ENCODE peak calls at places on chromosomes 6 and 20, in eight cellular contexts. One of them, this sample, is unnamed.

GRCh38 chr20:32914031-32914430 is 55.3 kb downstream of the EFCAB8 start:
- DNase-seq in SW 1271: no peak
- DNase-seq in ELR: no peak
- DNase-seq in DMS153: no peak
- DNase-seq in osteocyte: peak; percentile 62
- DNase-seq in AG08396: no peak
- DNase-seq in amniotic epithelial cell: no peak
- DNase-seq in naive thymus-derived CD4-positive, alpha-beta T cell: no peak
- DNase-seq in this sample: no peak

GRCh38 chr6:158125271-158125670 is 42.8 kb downstream of the SERAC1 start:
- DNase-seq in osteocyte: no peak
- DNase-seq in naive thymus-derived CD4-positive, alpha-beta T cell: no peak
- DNase-seq in ELR: no peak
- DNase-seq in DMS153: no peak
- DNase-seq in SW 1271: no peak
- DNase-seq in AG08396: no peak
- DNase-seq in amniotic epithelial cell: no peak
- DNase-seq in this sample: no peak

GRCh38 chr6:34736838-34737237 is 20.5 kb upstream of the SNRPC start:
- DNase-seq in DMS153: no peak
- DNase-seq in amniotic epithelial cell: no peak
- DNase-seq in AG08396: no peak
- DNase-seq in naive thymus-derived CD4-positive, alpha-beta T cell: no peak
- DNase-seq in SW 1271: no peak
- DNase-seq in ELR: no peak
- DNase-seq in osteocyte: no peak
- DNase-seq in this sample: no peak

GRCh38 chr6:41462980-41463930 is 82.9 kb upstream of the FOXP4 start:
- DNase-seq in osteocyte: no peak
- DNase-seq in AG08396: peak; percentile 82
- DNase-seq in amniotic epithelial cell: peak; percentile 69
- DNase-seq in ELR: peak; percentile 71
- DNase-seq in SW 1271: peak; percentile 17
- DNase-seq in naive thymus-derived CD4-positive, alpha-beta T cell: no peak
- DNase-seq in DMS153: no peak
- DNase-seq in this sample: no peak

GRCh38 chr6:85404497-85405174 is 45.2 kb upstream of the NT5E start:
- DNase-seq in amniotic epithelial cell: peak; percentile 95
- DNase-seq in naive thymus-derived CD4-positive, alpha-beta T cell: no peak
- DNase-seq in ELR: peak; percentile 99
- DNase-seq in AG08396: peak; percentile 72
- DNase-seq in DMS153: no peak
- DNase-seq in SW 1271: peak; percentile 72
- DNase-seq in osteocyte: no peak
- DNase-seq in this sample: no peak

GRCh38 chr20:8020314-8021079 is 936 bp upstream of the TMX4 start:
- DNase-seq in DMS153: peak; percentile 22
- DNase-seq in osteocyte: no peak
- DNase-seq in AG08396: no peak
- DNase-seq in amniotic epithelial cell: peak; percentile 62
- DNase-seq in ELR: peak; percentile 48
- DNase-seq in naive thymus-derived CD4-positive, alpha-beta T cell: peak; percentile 38
- DNase-seq in SW 1271: no peak
- DNase-seq in this sample: peak; percentile 66

GRCh38 chr6:23027281-23027680 is 457.9 kb downstream of the HDGFL1 start:
- DNase-seq in osteocyte: no peak
- DNase-seq in SW 1271: no peak
- DNase-seq in ELR: no peak
- DNase-seq in naive thymus-derived CD4-positive, alpha-beta T cell: no peak
- DNase-seq in AG08396: no peak
- DNase-seq in amniotic epithelial cell: no peak
- DNase-seq in DMS153: peak; percentile 60
- DNase-seq in this sample: no peak

GRCh38 chr20:4811661-4812181 is 90.0 kb downstream of the PRND start:
- DNase-seq in amniotic epithelial cell: no peak
- DNase-seq in osteocyte: no peak
- DNase-seq in AG08396: no peak
- DNase-seq in DMS153: no peak
- DNase-seq in SW 1271: no peak
- DNase-seq in naive thymus-derived CD4-positive, alpha-beta T cell: peak; percentile 81
- DNase-seq in ELR: no peak
- DNase-seq in this sample: peak; percentile 84

GRCh38 chr6:159118941-159119340 is 50.3 kb upstream of the FNDC1 start:
- DNase-seq in osteocyte: no peak
- DNase-seq in ELR: no peak
- DNase-seq in AG08396: no peak
- DNase-seq in DMS153: no peak
- DNase-seq in SW 1271: no peak
- DNase-seq in naive thymus-derived CD4-positive, alpha-beta T cell: no peak
- DNase-seq in amniotic epithelial cell: no peak
- DNase-seq in this sample: no peak

GRCh38 chr20:47063808-47064207 is 169.2 kb downstream of the EYA2 start:
- DNase-seq in DMS153: no peak
- DNase-seq in AG08396: no peak
- DNase-seq in amniotic epithelial cell: no peak
- DNase-seq in naive thymus-derived CD4-positive, alpha-beta T cell: no peak
- DNase-seq in SW 1271: no peak
- DNase-seq in ELR: no peak
- DNase-seq in osteocyte: no peak
- DNase-seq in this sample: no peak

GRCh38 chr6:157513004-157513603 is 132.1 kb downstream of the ZDHHC14 start:
- DNase-seq in SW 1271: no peak
- DNase-seq in naive thymus-derived CD4-positive, alpha-beta T cell: no peak
- DNase-seq in DMS153: no peak
- DNase-seq in ELR: no peak
- DNase-seq in amniotic epithelial cell: no peak
- DNase-seq in AG08396: no peak
- DNase-seq in osteocyte: no peak
- DNase-seq in this sample: no peak

GRCh38 chr6:115001726-115002436 is 659.1 kb upstream of the HS3ST5 start:
- DNase-seq in amniotic epithelial cell: no peak
- DNase-seq in AG08396: no peak
- DNase-seq in DMS153: no peak
- DNase-seq in SW 1271: no peak
- DNase-seq in osteocyte: no peak
- DNase-seq in naive thymus-derived CD4-positive, alpha-beta T cell: no peak
- DNase-seq in ELR: peak; percentile 10
- DNase-seq in this sample: no peak

GRCh38 chr6:157539900-157540752 is 159.1 kb downstream of the ZDHHC14 start:
- DNase-seq in osteocyte: no peak
- DNase-seq in AG08396: no peak
- DNase-seq in amniotic epithelial cell: no peak
- DNase-seq in naive thymus-derived CD4-positive, alpha-beta T cell: no peak
- DNase-seq in DMS153: no peak
- DNase-seq in ELR: no peak
- DNase-seq in SW 1271: no peak
- DNase-seq in this sample: no peak

GRCh38 chr6:73656501-73657145 is 2.8 kb upstream of the SLC17A5 start:
- DNase-seq in SW 1271: no peak
- DNase-seq in naive thymus-derived CD4-positive, alpha-beta T cell: no peak
- DNase-seq in osteocyte: no peak
- DNase-seq in AG08396: no peak
- DNase-seq in amniotic epithelial cell: no peak
- DNase-seq in ELR: no peak
- DNase-seq in DMS153: no peak
- DNase-seq in this sample: no peak

GRCh38 chr6:27592481-27593199 is 119.7 kb upstream of the ZNF184 start:
- DNase-seq in ELR: peak; percentile 92
- DNase-seq in DMS153: peak; percentile 18
- DNase-seq in osteocyte: no peak
- DNase-seq in AG08396: peak; percentile 70
- DNase-seq in naive thymus-derived CD4-positive, alpha-beta T cell: peak; percentile 16
- DNase-seq in amniotic epithelial cell: peak; percentile 78
- DNase-seq in SW 1271: peak; percentile 91
- DNase-seq in this sample: peak; percentile 9

GRCh38 chr20:7146552-7147219 is 379.2 kb downstream of the BMP2 start:
- DNase-seq in SW 1271: no peak
- DNase-seq in DMS153: no peak
- DNase-seq in osteocyte: no peak
- DNase-seq in naive thymus-derived CD4-positive, alpha-beta T cell: no peak
- DNase-seq in ELR: no peak
- DNase-seq in AG08396: no peak
- DNase-seq in amniotic epithelial cell: no peak
- DNase-seq in this sample: no peak

GRCh38 chr6:158661156-158661555 is 11.3 kb downstream of the SYTL3 start:
- DNase-seq in DMS153: peak; percentile 55
- DNase-seq in amniotic epithelial cell: no peak
- DNase-seq in ELR: no peak
- DNase-seq in AG08396: no peak
- DNase-seq in SW 1271: no peak
- DNase-seq in naive thymus-derived CD4-positive, alpha-beta T cell: no peak
- DNase-seq in osteocyte: no peak
- DNase-seq in this sample: no peak

GRCh38 chr20:51826372-51826771 is 24.1 kb upstream of the SALL4 start:
- DNase-seq in AG08396: no peak
- DNase-seq in ELR: no peak
- DNase-seq in osteocyte: no peak
- DNase-seq in SW 1271: no peak
- DNase-seq in amniotic epithelial cell: no peak
- DNase-seq in naive thymus-derived CD4-positive, alpha-beta T cell: no peak
- DNase-seq in DMS153: no peak
- DNase-seq in this sample: no peak

GRCh38 chr6:27296106-27296783 is 15.8 kb downstream of the POM121L2 start:
- DNase-seq in osteocyte: no peak
- DNase-seq in SW 1271: peak; percentile 7
- DNase-seq in amniotic epithelial cell: peak; percentile 20
- DNase-seq in ELR: peak; percentile 81
- DNase-seq in AG08396: peak; percentile 57
- DNase-seq in naive thymus-derived CD4-positive, alpha-beta T cell: no peak
- DNase-seq in DMS153: no peak
- DNase-seq in this sample: no peak

GRCh38 chr20:32052792-32053362 is 835 bp downstream of the HCK start:
- DNase-seq in osteocyte: no peak
- DNase-seq in DMS153: no peak
- DNase-seq in ELR: no peak
- DNase-seq in SW 1271: no peak
- DNase-seq in naive thymus-derived CD4-positive, alpha-beta T cell: no peak
- DNase-seq in amniotic epithelial cell: no peak
- DNase-seq in AG08396: no peak
- DNase-seq in this sample: no peak

GRCh38 chr6:37134622-37135191 is 35.2 kb upstream of the PIM1 start:
- DNase-seq in naive thymus-derived CD4-positive, alpha-beta T cell: no peak
- DNase-seq in SW 1271: peak; percentile 96
- DNase-seq in AG08396: peak; percentile 87
- DNase-seq in amniotic epithelial cell: peak; percentile 95
- DNase-seq in osteocyte: no peak
- DNase-seq in ELR: peak; percentile 98
- DNase-seq in DMS153: no peak
- DNase-seq in this sample: peak; percentile 51

GRCh38 chr6:36323062-36323461 is 13.6 kb downstream of the BNIP5 start:
- DNase-seq in osteocyte: no peak
- DNase-seq in DMS153: no peak
- DNase-seq in naive thymus-derived CD4-positive, alpha-beta T cell: no peak
- DNase-seq in AG08396: no peak
- DNase-seq in amniotic epithelial cell: peak; percentile 31
- DNase-seq in ELR: peak; percentile 34
- DNase-seq in SW 1271: no peak
- DNase-seq in this sample: no peak

GRCh38 chr6:166500246-166500645 is 86.2 kb downstream of the RAMACL start:
- DNase-seq in AG08396: no peak
- DNase-seq in DMS153: no peak
- DNase-seq in SW 1271: no peak
- DNase-seq in amniotic epithelial cell: no peak
- DNase-seq in naive thymus-derived CD4-positive, alpha-beta T cell: no peak
- DNase-seq in ELR: no peak
- DNase-seq in osteocyte: no peak
- DNase-seq in this sample: no peak

GRCh38 chr20:35742741-35743523 is 872 bp upstream of the RBM39 start:
- DNase-seq in amniotic epithelial cell: peak; percentile 40
- DNase-seq in AG08396: no peak
- DNase-seq in osteocyte: no peak
- DNase-seq in ELR: peak; percentile 50
- DNase-seq in naive thymus-derived CD4-positive, alpha-beta T cell: peak; percentile 35
- DNase-seq in DMS153: no peak
- DNase-seq in SW 1271: peak; percentile 68
- DNase-seq in this sample: peak; percentile 36

GRCh38 chr20:36606171-36607116 is 865 bp downstream of the RAB5IF start:
- DNase-seq in naive thymus-derived CD4-positive, alpha-beta T cell: no peak
- DNase-seq in amniotic epithelial cell: peak; percentile 64
- DNase-seq in DMS153: no peak
- DNase-seq in AG08396: no peak
- DNase-seq in osteocyte: no peak
- DNase-seq in SW 1271: peak; percentile 43
- DNase-seq in ELR: peak; percentile 50
- DNase-seq in this sample: no peak

GRCh38 chr6:19463925-19464324 is 373.2 kb upstream of the ID4 start:
- DNase-seq in naive thymus-derived CD4-positive, alpha-beta T cell: no peak
- DNase-seq in osteocyte: no peak
- DNase-seq in AG08396: no peak
- DNase-seq in DMS153: no peak
- DNase-seq in SW 1271: no peak
- DNase-seq in ELR: no peak
- DNase-seq in amniotic epithelial cell: no peak
- DNase-seq in this sample: no peak

GRCh38 chr6:144566868-144567615 is 281.9 kb downstream of the UTRN start:
- DNase-seq in SW 1271: no peak
- DNase-seq in ELR: peak; percentile 66
- DNase-seq in AG08396: no peak
- DNase-seq in naive thymus-derived CD4-positive, alpha-beta T cell: no peak
- DNase-seq in amniotic epithelial cell: peak; percentile 21
- DNase-seq in DMS153: no peak
- DNase-seq in osteocyte: no peak
- DNase-seq in this sample: peak; percentile 3

GRCh38 chr6:906920-907319 is 214.0 kb upstream of the EXOC2 start:
- DNase-seq in SW 1271: no peak
- DNase-seq in osteocyte: no peak
- DNase-seq in ELR: no peak
- DNase-seq in amniotic epithelial cell: no peak
- DNase-seq in DMS153: no peak
- DNase-seq in AG08396: no peak
- DNase-seq in naive thymus-derived CD4-positive, alpha-beta T cell: no peak
- DNase-seq in this sample: no peak

GRCh38 chr6:138577151-138577915 is 78.0 kb upstream of the NHSL1 start:
- DNase-seq in amniotic epithelial cell: no peak
- DNase-seq in DMS153: peak; percentile 97
- DNase-seq in ELR: peak; percentile 29
- DNase-seq in naive thymus-derived CD4-positive, alpha-beta T cell: no peak
- DNase-seq in osteocyte: no peak
- DNase-seq in AG08396: no peak
- DNase-seq in SW 1271: no peak
- DNase-seq in this sample: no peak

GRCh38 chr6:45369870-45370269 is 7.9 kb downstream of the SUPT3H start:
- DNase-seq in AG08396: no peak
- DNase-seq in naive thymus-derived CD4-positive, alpha-beta T cell: no peak
- DNase-seq in amniotic epithelial cell: peak; percentile 54
- DNase-seq in osteocyte: no peak
- DNase-seq in SW 1271: no peak
- DNase-seq in DMS153: no peak
- DNase-seq in ELR: no peak
- DNase-seq in this sample: no peak

GRCh38 chr20:36682311-36682710 is 36.3 kb upstream of the SLA2 start:
- DNase-seq in osteocyte: no peak
- DNase-seq in naive thymus-derived CD4-positive, alpha-beta T cell: no peak
- DNase-seq in amniotic epithelial cell: no peak
- DNase-seq in DMS153: no peak
- DNase-seq in AG08396: no peak
- DNase-seq in ELR: no peak
- DNase-seq in SW 1271: no peak
- DNase-seq in this sample: no peak